ENCODE peak calls at places on chromosomes 12 and 14, in four cellular contexts. S is breast epithelium, G is esophagus muscularis mucosa, X is Peyer's patch. U is an unnamed sample.
A peak's percentile ranks its signal among the peaks of the same experiment; 100 is the strongest.

GRCh38 chr14:93318927-93319326 is 13.9 kb downstream of the BTBD7 start:
- DNase-seq in S (no peak), G (no peak), X (no peak), U (no peak)

GRCh38 chr12:53696285-53696654 is 20.4 kb upstream of the ATP5MC2 start:
- DNase-seq in S (peak; percentile 69), G (no peak), X (peak; percentile 63), U (no peak)

GRCh38 chr14:75980856-75981255 is 939 bp downstream of the TGFB3 start:
- DNase-seq in S (peak; percentile 70), G (no peak), X (no peak), U (no peak)

GRCh38 chr14:47447076-47447475 is 228.3 kb downstream of the MDGA2 start:
- DNase-seq in S (no peak), G (no peak), X (no peak), U (no peak)

GRCh38 chr12:55188974-55189556 is 31.8 kb upstream of the OR10A7 start:
- DNase-seq in S (no peak), G (no peak), X (no peak), U (peak; percentile 63)

GRCh38 chr12:2959508-2960431 is 573 bp downstream of the TEAD4 start:
- DNase-seq in S (no peak), G (no peak), X (peak; percentile 65), U (no peak)

GRCh38 chr14:52911904-52912303 is 38.9 kb downstream of the FERMT2 start:
- DNase-seq in S (no peak), G (no peak), X (no peak), U (no peak)

GRCh38 chr12:132078190-132078589 is 65.9 kb downstream of the DDX51 start:
- DNase-seq in S (no peak), G (no peak), X (no peak), U (no peak)

GRCh38 chr12:78870539-78870938 is 6.0 kb downstream of the SYT1 start:
- DNase-seq in S (no peak), G (no peak), X (no peak), U (no peak)

GRCh38 chr12:76345569-76345968 is 2.6 kb downstream of the BBS10 start:
- DNase-seq in S (no peak), G (no peak), X (no peak), U (no peak)

GRCh38 chr12:42125372-42125767 is 19.3 kb downstream of the GXYLT1 start:
- DNase-seq in S (no peak), G (no peak), X (no peak), U (no peak)

GRCh38 chr12:52351196-52352059 is 15.9 kb downstream of the KRT85 start:
- DNase-seq in S (peak; percentile 64), G (no peak), X (no peak), U (peak; percentile 76)

GRCh38 chr14:100131181-100131580 is 28.3 kb downstream of the DEGS2 start:
- DNase-seq in S (no peak), G (no peak), X (no peak), U (no peak)

GRCh38 chr14:83777516-83777915 is 1752.4 kb upstream of the FLRT2 start:
- DNase-seq in S (no peak), G (no peak), X (no peak), U (no peak)

GRCh38 chr12:49369723-49370145 is 2.5 kb downstream of the SPATS2 start:
- DNase-seq in S (no peak), G (no peak), X (no peak), U (peak; percentile 14)

GRCh38 chr14:35565896-35566464 is 32.0 kb downstream of the INSM2 start:
- DNase-seq in S (no peak), G (no peak), X (no peak), U (no peak)

GRCh38 chr14:101354726-101355125 is 206.6 kb upstream of the DIO3 start:
- DNase-seq in S (no peak), G (peak; percentile 68), X (peak; percentile 1), U (no peak)

GRCh38 chr14:99244960-99245340 is 27.0 kb downstream of the BCL11B start:
- DNase-seq in S (no peak), G (no peak), X (no peak), U (no peak)

GRCh38 chr14:66443158-66443695 is 42.9 kb upstream of the CCDC196 start:
- DNase-seq in S (no peak), G (no peak), X (no peak), U (no peak)

GRCh38 chr14:106277503-106277902 is 751.1 kb downstream of the TMEM121 start:
- DNase-seq in S (no peak), G (no peak), X (no peak), U (peak; percentile 21)

GRCh38 chr12:2273288-2273687 is 220.5 kb downstream of the CACNA1C start:
- DNase-seq in S (no peak), G (no peak), X (no peak), U (no peak)

GRCh38 chr12:67096533-67097318 is 172.4 kb upstream of the CAND1 start:
- DNase-seq in S (no peak), G (no peak), X (no peak), U (no peak)

GRCh38 chr12:106901276-106901675 is 54.4 kb upstream of the TMEM263 start:
- DNase-seq in S (no peak), G (no peak), X (no peak), U (no peak)

GRCh38 chr14:54465654-54466053 is 23.1 kb downstream of the GMFB start:
- DNase-seq in S (no peak), G (no peak), X (no peak), U (no peak)

GRCh38 chr12:93939641-93940040 is 208.7 kb upstream of the PLXNC1 start:
- DNase-seq in S (no peak), G (no peak), X (no peak), U (no peak)

GRCh38 chr14:91417134-91417982 is at the start of gene CCDC88C:
- DNase-seq in S (peak; percentile 70), G (no peak), X (peak; percentile 90), U (peak; percentile 85)

GRCh38 chr12:116377194-116377735 is 99.8 kb upstream of the MED13L start:
- DNase-seq in S (no peak), G (no peak), X (no peak), U (no peak)

GRCh38 chr12:3921142-3921520 is 47.9 kb upstream of the PARP11 start:
- DNase-seq in S (no peak), G (no peak), X (no peak), U (no peak)

GRCh38 chr12:75444444-75445136 is 36.0 kb upstream of the GLIPR1 start:
- DNase-seq in S (no peak), G (no peak), X (no peak), U (no peak)

GRCh38 chr12:24487606-24488005 is 461.3 kb downstream of the BCAT1 start:
- DNase-seq in S (no peak), G (no peak), X (no peak), U (no peak)

GRCh38 chr12:99455350-99456037 is 192.1 kb upstream of the GARIN6 start:
- DNase-seq in S (peak; percentile 52), G (no peak), X (no peak), U (no peak)

GRCh38 chr14:20327005-20327869 is 5.8 kb downstream of the CCNB1IP1 start:
- DNase-seq in S (no peak), G (no peak), X (no peak), U (peak; percentile 66)

GRCh38 chr14:77124345-77125274 is 17.0 kb downstream of the ZDHHC22 start:
- DNase-seq in S (no peak), G (no peak), X (peak; percentile 81), U (peak; percentile 79)

GRCh38 chr14:34356267-34356660 is 105.8 kb downstream of the SPTSSA start:
- DNase-seq in S (no peak), G (no peak), X (no peak), U (no peak)

GRCh38 chr12:57368349-57369095 is 62.3 kb downstream of the R3HDM2 start:
- DNase-seq in S (no peak), G (no peak), X (no peak), U (no peak)

GRCh38 chr12:86710110-86710509 is 453.9 kb upstream of the MGAT4C start:
- DNase-seq in S (no peak), G (no peak), X (no peak), U (no peak)

GRCh38 chr12:64782181-64782580 is 23.0 kb upstream of the GNS start:
- DNase-seq in S (no peak), G (no peak), X (no peak), U (no peak)

GRCh38 chr14:60656755-60657608 is 7.7 kb upstream of the SIX1 start:
- DNase-seq in S (no peak), G (no peak), X (peak; percentile 56), U (no peak)

GRCh38 chr14:24172871-24173281 is 996 bp downstream of the REC8 start:
- DNase-seq in S (no peak), G (no peak), X (peak; percentile 48), U (no peak)
- H3K4me3 ChIP-seq in S (no peak overlapping the region), G (peak overlapping the region; percentile 58), X (no peak overlapping the region), U (no peak overlapping the region)

GRCh38 chr12:6608592-6609311 is 1.6 kb upstream of the CHD4 start:
- DNase-seq in S (peak; percentile 63), G (no peak), X (no peak), U (no peak)
- H3K27ac ChIP-seq in S (peak overlapping the region; percentile 98), G (peak overlapping the region; percentile 99), X (peak overlapping the region; percentile 91), U (no peak overlapping the region)

GRCh38 chr14:64510825-64511679 is 6.5 kb downstream of the ZBTB1 start:
- DNase-seq in S (peak; percentile 59), G (no peak), X (no peak), U (peak; percentile 65)
- H3K4me1 ChIP-seq in S (no peaks in the 10 kb centered on the region), G (peaks cover 46% of the 10 kb centered on the region), X (peaks cover 24% of the 10 kb centered on the region), U (peaks cover 92% of the 10 kb centered on the region)

DNA sequence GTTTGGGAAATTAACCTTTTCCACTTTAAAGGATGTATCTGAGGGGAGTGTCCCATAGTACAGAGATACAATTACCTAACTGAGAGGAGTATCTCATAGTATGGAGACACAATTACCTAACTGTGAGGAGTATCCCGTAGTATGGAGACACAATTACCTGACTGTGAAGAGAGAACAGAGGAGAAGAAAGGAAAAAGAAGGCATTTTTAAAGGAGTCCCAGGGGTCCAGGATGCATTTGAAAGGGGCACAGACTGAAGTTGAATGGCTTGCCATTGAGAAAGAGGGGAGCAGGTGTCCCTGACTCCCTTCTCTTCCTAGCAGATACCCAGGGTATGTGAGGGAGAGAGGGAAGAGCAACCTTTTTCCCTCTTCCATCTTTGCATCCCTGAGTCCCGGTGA is 17.9 kb downstream of the KLRF2 start:
- DNase-seq in S (no peak), G (no peak), X (no peak), U (no peak)
- H3K4me3 ChIP-seq in S (no peak overlapping the region), G (no peak overlapping the region), X (no peak overlapping the region), U (no peak overlapping the region)

DNA sequence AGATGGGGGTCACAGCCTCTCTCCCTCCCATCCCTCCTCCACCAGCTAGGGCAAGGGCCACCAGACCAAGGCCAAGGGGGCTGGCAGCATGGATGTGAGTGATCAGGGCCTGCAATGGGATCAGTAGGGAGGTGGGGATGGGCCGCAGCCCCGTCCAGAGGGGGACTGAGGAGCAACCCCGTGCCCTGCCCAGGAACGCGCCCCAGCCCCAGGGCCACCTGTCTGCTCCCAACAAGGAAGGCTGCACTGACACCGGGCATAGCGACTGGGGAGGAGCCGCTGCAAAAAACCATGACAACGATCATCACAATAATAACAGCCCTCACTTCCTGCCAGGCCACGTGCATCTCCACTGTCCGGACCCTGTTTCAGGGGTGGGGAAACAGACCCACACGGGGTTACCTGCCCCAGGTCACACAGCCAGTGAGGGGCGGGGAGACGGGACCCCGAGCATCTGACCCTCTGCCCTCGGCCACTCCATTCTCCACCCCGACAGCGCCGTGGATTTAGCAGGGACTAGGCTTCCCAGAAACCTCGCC is 24.3 kb downstream of the NCOR2 start:
- DNase-seq in S (no peak), G (no peak), X (no peak), U (peak; percentile 49)
- H3K27ac ChIP-seq in S (peak overlapping the region; percentile 40), G (peak overlapping the region; percentile 23), X (no peak overlapping the region), U (no peak overlapping the region)

U was measured in CD4-positive, alpha-beta memory T cell.